ENCODE peak calls at places on chromosome 1, in four cellular contexts. X, I, S and L are unnamed samples.

GRCh38 chr1:99963041-99963795 is 6.6 kb upstream of the SLC35A3 start:
- DNase-seq in X (no peak), S (no peak), I (no peak), L (peak)

GRCh38 chr1:214958491-214958890 is 124.0 kb upstream of the KCNK2 start:
- DNase-seq in X (no peak), I (no peak), S (no peak), L (peak)

GRCh38 chr1:235624751-235625192 is 24.8 kb downstream of the GNG4 start:
- DNase-seq in I (no peak), S (no peak), X (no peak), L (peak)

GRCh38 chr1:179143332-179143731 is 61.5 kb downstream of the TOR3A start:
- DNase-seq in X (peak), S (no peak), I (no peak), L (peak)

GRCh38 chr1:26694597-26695416 is 1.0 kb upstream of the ARID1A start:
- DNase-seq in X (no peak), S (no peak), I (no peak), L (no peak)

GRCh38 chr1:230424440-230425251 is 1.5 kb downstream of the PGBD5 start:
- DNase-seq in I (peak), X (no peak), S (no peak), L (no peak)

GRCh38 chr1:227961651-227962050 is 13.9 kb upstream of the WNT9A start:
- DNase-seq in X (no peak), S (no peak), I (no peak), L (no peak)

GRCh38 chr1:1971688-1972087 is 31.9 kb downstream of the CFAP74 start:
- DNase-seq in S (no peak), I (no peak), X (no peak), L (no peak)

GRCh38 chr1:115338457-115338820 is 390 bp upstream of the NGF start:
- DNase-seq in I (no peak), S (no peak), X (no peak), L (no peak)

GRCh38 chr1:89457046-89457445 is 67.6 kb upstream of the LRRC8B start:
- DNase-seq in S (no peak), I (no peak), X (no peak), L (no peak)

GRCh38 chr1:25197982-25198681 is 34.2 kb downstream of the SYF2 start:
- DNase-seq in S (no peak), I (no peak), X (no peak), L (no peak)

GRCh38 chr1:46190539-46190938 is 7.7 kb downstream of the POMGNT1 start:
- DNase-seq in S (no peak), I (no peak), X (no peak), L (no peak)

GRCh38 chr1:155184835-155185782 is 11.5 kb downstream of the TRIM46 start:
- DNase-seq in X (no peak), I (peak), S (peak), L (no peak)

GRCh38 chr1:145962157-145963102 is 1.9 kb downstream of the ANKRD34A start:
- DNase-seq in S (peak), I (peak), X (no peak), L (no peak)

GRCh38 chr1:246418565-246419312 is 88.3 kb downstream of the SMYD3 start:
- DNase-seq in S (no peak), X (no peak), I (no peak), L (no peak)

GRCh38 chr1:191290441-191290840 is 812.8 kb upstream of the BRINP3 start:
- DNase-seq in S (no peak), I (no peak), X (peak), L (no peak)

GRCh38 chr1:211386931-211387330 is 60.3 kb downstream of the TRAF5 start:
- DNase-seq in X (no peak), S (no peak), I (no peak), L (peak)

GRCh38 chr1:3003941-3004270 is 17.4 kb upstream of the ACTRT2 start:
- DNase-seq in S (no peak), X (no peak), I (no peak), L (no peak)

GRCh38 chr1:190179817-190180216 is 297.8 kb downstream of the BRINP3 start:
- DNase-seq in X (peak), S (no peak), I (no peak), L (peak)

GRCh38 chr1:81109038-81109437 is 691.7 kb upstream of the ADGRL2 start:
- DNase-seq in S (no peak), I (no peak), X (no peak), L (no peak)

GRCh38 chr1:79235221-79236002 is 228.9 kb upstream of the ADGRL4 start:
- DNase-seq in I (no peak), X (no peak), S (no peak), L (no peak)

GRCh38 chr1:200732438-200732837 is 6.3 kb upstream of the CAMSAP2 start:
- DNase-seq in I (no peak), S (no peak), X (no peak), L (no peak)

DNA sequence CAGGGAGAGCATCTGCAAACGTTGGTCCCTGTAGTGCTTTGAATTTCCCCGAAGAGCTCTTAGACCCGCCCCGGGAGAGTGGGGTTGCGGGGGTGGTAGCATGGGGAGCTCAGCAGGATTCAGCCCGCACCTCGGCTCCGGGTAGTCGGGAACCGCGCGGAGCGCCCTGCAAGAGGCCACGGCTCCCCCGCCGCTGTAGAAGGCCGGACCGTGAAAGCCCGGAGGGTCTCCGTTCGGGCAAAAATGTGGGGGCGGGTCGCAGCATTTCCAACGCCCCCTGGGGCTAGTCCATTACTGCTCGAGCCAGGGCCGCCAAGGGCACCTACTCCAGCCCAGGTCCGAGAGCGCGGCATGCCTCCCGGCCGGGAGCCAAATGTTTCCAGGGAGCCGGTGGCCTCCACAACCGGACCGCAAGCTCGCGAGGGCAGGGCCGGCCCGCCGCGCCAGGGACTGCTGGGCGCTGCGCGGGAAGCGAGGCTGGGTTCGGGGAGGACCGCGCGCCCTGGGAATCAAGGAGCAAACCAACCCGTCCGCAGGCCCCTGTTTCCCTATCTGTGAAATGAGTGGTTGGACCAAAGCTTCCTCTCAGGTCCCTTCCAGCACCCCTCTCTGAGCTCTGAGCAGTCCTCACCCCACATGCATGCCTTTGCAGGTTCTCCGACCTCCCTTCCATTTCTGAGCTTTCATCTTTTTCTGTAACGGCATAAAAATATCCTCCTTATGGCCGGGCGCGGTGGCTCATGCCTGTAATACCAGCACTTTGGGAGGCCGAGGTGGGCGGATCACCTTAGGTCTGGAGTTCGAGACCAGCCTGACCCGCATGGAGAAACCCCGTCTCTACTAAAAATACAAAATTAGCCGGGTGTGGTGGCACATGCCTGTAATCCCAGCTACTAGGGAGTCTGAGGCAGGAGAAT is 777 bp upstream of the TMEM63A start:
- DNase-seq in X (peak), I (peak), S (peak), L (peak)
- TF ChIP-seq SMC3 in X (no peak), I (no peak), S (no peak), L (no peak)

GRCh38 chr1:8357329-8358101 is 39.6 kb downstream of the SLC45A1 start:
- DNase-seq in X (no peak), S (no peak), I (no peak), L (no peak)
- TF ChIP-seq SMC3 in X (no peak), S (no peak), I (no peak), L (no peak)

GRCh38 chr1:30883389-30884172 is 25.0 kb downstream of the SDC3 start:
- DNase-seq in X (no peak), S (no peak), I (no peak), L (no peak)
- TF ChIP-seq SMC3 in X (no peak), S (no peak), I (no peak), L (no peak)

GRCh38 chr1:71210746-71211145 is 129.9 kb upstream of the ZRANB2 start:
- DNase-seq in I (no peak), S (no peak), X (no peak), L (no peak)
- TF ChIP-seq SMC3 in I (no peak), S (no peak), X (no peak), L (no peak)

DNA sequence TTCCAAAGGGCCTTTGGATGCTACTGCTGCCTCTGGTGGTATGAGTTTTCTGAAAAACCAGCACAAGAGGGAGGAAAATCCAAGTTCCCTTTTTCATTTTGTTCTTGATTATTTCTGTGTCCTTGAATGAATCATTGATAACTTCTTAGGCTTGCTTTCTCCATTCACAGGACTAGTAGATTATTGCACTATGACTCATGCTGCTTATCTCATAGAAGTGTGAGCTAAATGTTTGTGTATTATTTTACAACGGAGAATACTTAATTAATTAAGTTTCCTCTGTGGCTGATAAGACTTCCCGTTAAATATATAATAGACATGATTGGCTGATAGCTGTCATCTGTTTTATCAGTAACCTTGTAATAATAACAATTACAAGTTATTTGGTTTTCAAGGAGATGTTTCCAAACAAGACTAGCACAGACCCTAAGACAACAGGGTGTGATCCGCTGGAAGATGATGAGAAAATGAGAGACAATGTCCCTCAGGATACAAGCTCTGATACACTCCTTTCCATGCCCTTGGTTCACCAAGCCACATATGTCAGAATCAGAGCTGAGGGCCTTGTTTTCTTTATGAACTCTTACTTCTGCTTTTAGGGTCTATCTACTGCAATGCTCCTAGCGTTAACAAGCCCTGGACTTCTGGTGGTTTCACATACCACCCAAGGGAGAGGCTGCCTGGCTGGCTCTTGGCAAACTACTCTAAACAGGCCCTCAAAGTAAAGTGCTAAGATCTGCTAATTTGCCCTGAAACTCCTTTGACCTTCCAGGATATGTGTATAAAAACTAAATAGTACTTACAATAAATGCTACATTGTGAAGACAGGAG is 1078.3 kb downstream of the TTLL7 start:
- DNase-seq in X (no peak), I (no peak), S (no peak), L (no peak)
- TF ChIP-seq SMC3 in X (no peak), I (no peak), S (no peak), L (no peak)

GRCh38 chr1:22273686-22274681 is 131.1 kb upstream of the WNT4 start:
- DNase-seq in I (no peak), S (no peak), X (no peak), L (peak)
- TF ChIP-seq SMC3 in I (no peak), S (no peak), X (no peak), L (no peak)

GRCh38 chr1:14699596-14699995 is 101.1 kb downstream of the KAZN start:
- DNase-seq in X (no peak), S (no peak), I (no peak), L (no peak)
- TF ChIP-seq SMC3 in X (no peak), S (no peak), I (no peak), L (no peak)

GRCh38 chr1:104987210-104987609 is 1237.5 kb downstream of the AMY1C start:
- DNase-seq in S (no peak), X (no peak), I (no peak), L (no peak)

GRCh38 chr1:104991702-104992101 is 1242.0 kb downstream of the AMY1C start:
- DNase-seq in X (no peak), I (no peak), S (no peak), L (no peak)

GRCh38 chr1:104989012-104989411 is 1239.3 kb downstream of the AMY1C start:
- DNase-seq in I (no peak), X (no peak), S (no peak), L (no peak)
- TF ChIP-seq SMC3 in I (no peak), X (no peak), S (no peak), L (no peak)

GRCh38 chr1:58412071-58412580 is 134.4 kb downstream of the OMA1 start:
- DNase-seq in I (no peak), S (no peak), X (no peak), L (peak)
- TF ChIP-seq SMC3 in I (no peak), S (no peak), X (no peak), L (no peak)

DNA sequence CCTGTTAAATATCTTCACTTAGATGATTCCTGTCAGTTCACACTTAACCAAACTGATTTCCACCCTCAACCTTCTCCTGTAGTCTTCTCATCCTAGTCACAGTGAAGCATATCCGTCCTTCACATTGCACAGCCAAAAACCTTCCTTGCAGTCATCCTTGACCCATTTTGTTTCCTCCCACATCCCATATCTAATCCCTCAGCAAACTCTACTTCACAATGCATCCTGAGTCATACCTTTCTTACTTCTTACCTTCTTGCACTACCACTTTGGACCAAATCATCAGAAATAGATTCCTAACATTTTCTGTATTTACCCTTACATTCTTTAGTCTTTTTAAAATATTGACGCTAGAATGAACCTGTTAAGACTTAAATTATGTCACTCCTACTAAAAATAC is 86.9 kb downstream of the OLFML2B start:
- DNase-seq in I (no peak), X (no peak), S (no peak), L (no peak)
- TF ChIP-seq SMC3 in I (no peak), X (no peak), S (no peak), L (no peak)